ENCODE peak calls at places on chromosomes 16 and 17, in four cellular contexts. D is IMR-90, H is neuronal stem cell, R is H9. S is an unnamed sample.

GRCh38 chr17:18356624-18357023 is 6.7 kb downstream of the SHMT1 start:
- DNase-seq in R (no peak), H (no peak), D (peak; percentile 50), S (no peak)

GRCh38 chr16:10589106-10589505 is 8.7 kb upstream of the EMP2 start:
- DNase-seq in R (no peak), H (no peak), D (no peak), S (no peak)

GRCh38 chr16:86625029-86625428 is 46.7 kb downstream of the FOXL1 start:
- DNase-seq in R (no peak), H (no peak), D (no peak), S (no peak)

GRCh38 chr16:48393843-48394703 is 8.9 kb upstream of the SIAH1 start:
- DNase-seq in R (no peak), H (no peak), D (peak; percentile 88), S (no peak)

GRCh38 chr17:5785343-5785742 is 201.0 kb upstream of the NLRP1 start:
- DNase-seq in H (no peak), D (peak; percentile 76), R (no peak), S (no peak)

GRCh38 chr16:49410226-49410625 is 36.6 kb downstream of the C16orf78 start:
- DNase-seq in D (no peak), H (no peak), R (no peak), S (no peak)

GRCh38 chr17:63956296-63956920 is 16.3 kb downstream of the SCN4A start:
- DNase-seq in R (no peak), D (peak; percentile 74), H (no peak), S (no peak)

GRCh38 chr17:27333410-27333980 is 39.6 kb downstream of the WSB1 start:
- DNase-seq in R (peak; percentile 47), D (no peak), H (no peak), S (no peak)

GRCh38 chr16:2751577-2752034 is 832 bp upstream of the SRRM2 start:
- DNase-seq in R (peak; percentile 90), D (no peak), H (no peak), S (peak; percentile 60)

GRCh38 chr16:71547168-71547567 is 20.9 kb downstream of the CHST4 start:
- DNase-seq in D (no peak), H (no peak), R (no peak), S (no peak)

GRCh38 chr16:50847166-50847565 is 105.3 kb downstream of the CYLD start:
- DNase-seq in R (no peak), D (no peak), H (no peak), S (no peak)

GRCh38 chr16:73743665-73744496 is 552.7 kb upstream of the PSMD7 start:
- DNase-seq in R (peak; percentile 35), H (no peak), D (no peak), S (no peak)

GRCh38 chr16:55056585-55057520 is 126.2 kb downstream of the IRX5 start:
- DNase-seq in D (no peak), H (peak; percentile 33), R (peak; percentile 71), S (peak; percentile 82)

GRCh38 chr17:80561541-80562114 is 17.0 kb downstream of the RPTOR start:
- DNase-seq in D (no peak), H (no peak), R (no peak), S (no peak)

GRCh38 chr17:43483674-43484551 is at the start of gene DHX8:
- DNase-seq in R (peak; percentile 99), D (peak; percentile 99), H (peak; percentile 99), S (peak; percentile 99)

GRCh38 chr17:4074831-4075495 is 67.9 kb downstream of the ZZEF1 start:
- DNase-seq in D (peak; percentile 47), R (no peak), H (peak; percentile 29), S (no peak)

GRCh38 chr16:67419502-67419901 is 3.2 kb upstream of the ZDHHC1 start:
- DNase-seq in H (no peak), R (no peak), D (peak; percentile 25), S (no peak)

GRCh38 chr16:88600539-88600896 is 30.3 kb downstream of the ZC3H18 start:
- DNase-seq in H (no peak), D (no peak), R (no peak), S (no peak)
- H3K79me1 ChIP-seq in H (peaks cover 9% of the 10 kb centered on the region), D (no peaks in the 10 kb centered on the region), R (no peaks in the 10 kb centered on the region), S (peaks cover 3% of the 10 kb centered on the region)

GRCh38 chr16:89317101-89317671 is 99.7 kb downstream of the ZNF778 start:
- DNase-seq in R (no peak), H (no peak), D (no peak), S (no peak)
- H4K91ac ChIP-seq in R (no peak overlapping the region), H (no peak overlapping the region), D (no peak overlapping the region), S (peak overlapping the region; percentile 45)

DNA sequence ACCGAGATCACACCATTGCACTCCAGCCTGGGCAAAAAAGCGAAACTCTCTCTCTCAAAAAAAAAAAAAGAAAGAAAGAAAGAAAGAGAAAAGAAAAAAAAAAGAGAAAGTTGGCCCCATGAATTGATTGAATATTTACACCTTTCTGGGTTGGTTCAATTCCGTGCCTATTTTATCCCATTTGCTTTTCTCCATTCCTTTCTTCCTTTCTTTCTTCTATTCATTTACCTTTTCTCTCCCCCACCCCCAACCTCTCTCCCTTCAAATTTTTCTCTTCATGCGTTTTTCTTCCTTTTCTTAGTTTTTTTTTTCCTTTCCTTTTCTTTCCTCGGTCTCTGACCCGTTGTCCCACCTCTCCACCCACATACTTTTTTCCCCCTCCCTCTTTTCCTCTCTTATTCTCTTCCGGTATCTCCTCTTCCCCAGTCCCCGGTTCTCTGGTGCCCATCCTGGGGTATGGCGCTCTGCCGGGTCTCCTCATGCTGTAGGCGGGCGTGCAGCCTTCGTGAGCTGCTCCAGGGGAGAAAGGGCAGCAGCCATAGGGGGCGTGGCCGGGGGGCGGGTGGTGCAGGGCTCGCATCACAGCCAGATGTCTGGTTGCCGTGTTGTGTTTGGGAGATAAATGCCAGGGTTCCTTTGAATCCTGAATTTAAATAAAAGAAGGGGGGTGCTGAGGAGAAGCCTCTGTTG is 5.3 kb upstream of the COL1A1 start:
- DNase-seq in R (peak; percentile 91), D (peak; percentile 66), H (no peak), S (peak; percentile 83)
- H3K79me1 ChIP-seq in R (no peaks in the 10 kb centered on the region), D (peaks cover 21% of the 10 kb centered on the region), H (no peaks in the 10 kb centered on the region), S (no peaks in the 10 kb centered on the region)

GRCh38 chr17:332558-333322 is 19.9 kb downstream of the RPH3AL start:
- DNase-seq in R (peak; percentile 36), D (peak; percentile 35), H (no peak), S (no peak)
- H4K91ac ChIP-seq in R (no peak overlapping the region), D (no peak overlapping the region), H (no peak overlapping the region), S (no peak overlapping the region)

GRCh38 chr17:16652252-16652651 is 1.4 kb downstream of the ZNF624 start:
- DNase-seq in R (no peak), H (no peak), D (no peak), S (no peak)
- H3K79me1 ChIP-seq in R (no peaks in the 10 kb centered on the region), H (no peaks in the 10 kb centered on the region), D (peaks cover 6% of the 10 kb centered on the region), S (no peaks in the 10 kb centered on the region)

GRCh38 chr16:58515871-58516767 is 802 bp downstream of the SETD6 start:
- DNase-seq in R (peak; percentile 74), D (no peak), H (no peak), S (no peak)
- H4K91ac ChIP-seq in R (no peak overlapping the region), D (no peak overlapping the region), H (no peak overlapping the region), S (no peak overlapping the region)

S was measured in H1.